ENCODE peak calls at places on chromosomes 11 and 22, in nine cellular contexts. One of them, this sample, is unnamed.

GRCh38 chr11:57407010-57407409 is 16.6 kb upstream of the PRG2 start:
- DNase-seq in RKO: no peak
- DNase-seq in Right ventricle myocardium inferior: no peak
- DNase-seq in activated naive CD8-positive, alpha-beta T cell treated with anti-CD3 and anti-CD28 coated beads, Interleukin-2, amount 50 U/mL, for 24 hours: no peak
- DNase-seq in GM03348: no peak
- DNase-seq in nucleus accumbens: no peak
- DNase-seq in stimulated activated CD4-positive, alpha-beta T cell treated with anti-CD3 and anti-CD28 coated beads, Interleukin-4, amount 100 ng/mL, for 48 hours: no peak
- DNase-seq in stimulated activated naive CD4-positive, alpha-beta T cell: no peak
- DNase-seq in posterior vena cava: peak
- DNase-seq in this sample: no peak

GRCh38 chr11:46273511-46274205 is 3.8 kb upstream of the CREB3L1 start:
- DNase-seq in stimulated activated naive CD4-positive, alpha-beta T cell: no peak
- DNase-seq in GM03348: peak
- DNase-seq in nucleus accumbens: no peak
- DNase-seq in posterior vena cava: peak
- DNase-seq in activated naive CD8-positive, alpha-beta T cell treated with anti-CD3 and anti-CD28 coated beads, Interleukin-2, amount 50 U/mL, for 24 hours: no peak
- DNase-seq in RKO: no peak
- DNase-seq in Right ventricle myocardium inferior: no peak
- DNase-seq in stimulated activated CD4-positive, alpha-beta T cell treated with anti-CD3 and anti-CD28 coated beads, Interleukin-4, amount 100 ng/mL, for 48 hours: no peak
- DNase-seq in this sample: no peak

GRCh38 chr11:61067782-61068181 is 34.5 kb upstream of the CD5 start:
- DNase-seq in stimulated activated CD4-positive, alpha-beta T cell treated with anti-CD3 and anti-CD28 coated beads, Interleukin-4, amount 100 ng/mL, for 48 hours: no peak
- DNase-seq in Right ventricle myocardium inferior: no peak
- DNase-seq in RKO: no peak
- DNase-seq in stimulated activated naive CD4-positive, alpha-beta T cell: no peak
- DNase-seq in activated naive CD8-positive, alpha-beta T cell treated with anti-CD3 and anti-CD28 coated beads, Interleukin-2, amount 50 U/mL, for 24 hours: peak
- DNase-seq in GM03348: no peak
- DNase-seq in nucleus accumbens: no peak
- DNase-seq in posterior vena cava: no peak
- DNase-seq in this sample: no peak

GRCh38 chr11:133966924-133967598 is 10.3 kb upstream of the IGSF9B start:
- DNase-seq in activated naive CD8-positive, alpha-beta T cell treated with anti-CD3 and anti-CD28 coated beads, Interleukin-2, amount 50 U/mL, for 24 hours: peak
- DNase-seq in stimulated activated CD4-positive, alpha-beta T cell treated with anti-CD3 and anti-CD28 coated beads, Interleukin-4, amount 100 ng/mL, for 48 hours: peak
- DNase-seq in RKO: no peak
- DNase-seq in posterior vena cava: no peak
- DNase-seq in nucleus accumbens: no peak
- DNase-seq in stimulated activated naive CD4-positive, alpha-beta T cell: peak
- DNase-seq in Right ventricle myocardium inferior: peak
- DNase-seq in GM03348: peak
- DNase-seq in this sample: no peak

GRCh38 chr22:50267591-50268390 is 2.4 kb downstream of the MAPK11 start:
- DNase-seq in GM03348: peak
- DNase-seq in posterior vena cava: no peak
- DNase-seq in activated naive CD8-positive, alpha-beta T cell treated with anti-CD3 and anti-CD28 coated beads, Interleukin-2, amount 50 U/mL, for 24 hours: peak
- DNase-seq in nucleus accumbens: no peak
- DNase-seq in RKO: no peak
- DNase-seq in stimulated activated naive CD4-positive, alpha-beta T cell: peak
- DNase-seq in stimulated activated CD4-positive, alpha-beta T cell treated with anti-CD3 and anti-CD28 coated beads, Interleukin-4, amount 100 ng/mL, for 48 hours: peak
- DNase-seq in Right ventricle myocardium inferior: no peak
- DNase-seq in this sample: no peak

GRCh38 chr11:65288706-65289536 is 25.7 kb upstream of the CDC42EP2 start:
- DNase-seq in posterior vena cava: no peak
- DNase-seq in GM03348: no peak
- DNase-seq in stimulated activated naive CD4-positive, alpha-beta T cell: no peak
- DNase-seq in Right ventricle myocardium inferior: peak
- DNase-seq in nucleus accumbens: no peak
- DNase-seq in stimulated activated CD4-positive, alpha-beta T cell treated with anti-CD3 and anti-CD28 coated beads, Interleukin-4, amount 100 ng/mL, for 48 hours: no peak
- DNase-seq in activated naive CD8-positive, alpha-beta T cell treated with anti-CD3 and anti-CD28 coated beads, Interleukin-2, amount 50 U/mL, for 24 hours: no peak
- DNase-seq in RKO: no peak
- DNase-seq in this sample: no peak

GRCh38 chr11:48170840-48171233 is 45.8 kb upstream of the OR4B1 start:
- DNase-seq in stimulated activated naive CD4-positive, alpha-beta T cell: no peak
- DNase-seq in stimulated activated CD4-positive, alpha-beta T cell treated with anti-CD3 and anti-CD28 coated beads, Interleukin-4, amount 100 ng/mL, for 48 hours: no peak
- DNase-seq in nucleus accumbens: no peak
- DNase-seq in RKO: no peak
- DNase-seq in GM03348: peak
- DNase-seq in Right ventricle myocardium inferior: no peak
- DNase-seq in posterior vena cava: no peak
- DNase-seq in activated naive CD8-positive, alpha-beta T cell treated with anti-CD3 and anti-CD28 coated beads, Interleukin-2, amount 50 U/mL, for 24 hours: no peak
- DNase-seq in this sample: no peak

GRCh38 chr22:47206185-47206584 is 443.7 kb downstream of the TBC1D22A start:
- DNase-seq in stimulated activated CD4-positive, alpha-beta T cell treated with anti-CD3 and anti-CD28 coated beads, Interleukin-4, amount 100 ng/mL, for 48 hours: no peak
- DNase-seq in stimulated activated naive CD4-positive, alpha-beta T cell: no peak
- DNase-seq in RKO: no peak
- DNase-seq in posterior vena cava: peak
- DNase-seq in nucleus accumbens: no peak
- DNase-seq in GM03348: no peak
- DNase-seq in Right ventricle myocardium inferior: no peak
- DNase-seq in activated naive CD8-positive, alpha-beta T cell treated with anti-CD3 and anti-CD28 coated beads, Interleukin-2, amount 50 U/mL, for 24 hours: no peak
- DNase-seq in this sample: no peak

GRCh38 chr11:128532571-128533091 is 54.7 kb downstream of the ETS1 start:
- DNase-seq in RKO: no peak
- DNase-seq in Right ventricle myocardium inferior: no peak
- DNase-seq in nucleus accumbens: no peak
- DNase-seq in posterior vena cava: no peak
- DNase-seq in stimulated activated CD4-positive, alpha-beta T cell treated with anti-CD3 and anti-CD28 coated beads, Interleukin-4, amount 100 ng/mL, for 48 hours: no peak
- DNase-seq in activated naive CD8-positive, alpha-beta T cell treated with anti-CD3 and anti-CD28 coated beads, Interleukin-2, amount 50 U/mL, for 24 hours: no peak
- DNase-seq in GM03348: no peak
- DNase-seq in stimulated activated naive CD4-positive, alpha-beta T cell: no peak
- DNase-seq in this sample: no peak

GRCh38 chr11:27158763-27159679 is 118.4 kb downstream of the BBOX1 start:
- DNase-seq in activated naive CD8-positive, alpha-beta T cell treated with anti-CD3 and anti-CD28 coated beads, Interleukin-2, amount 50 U/mL, for 24 hours: peak
- DNase-seq in GM03348: peak
- DNase-seq in Right ventricle myocardium inferior: no peak
- DNase-seq in nucleus accumbens: peak
- DNase-seq in stimulated activated naive CD4-positive, alpha-beta T cell: no peak
- DNase-seq in RKO: peak
- DNase-seq in posterior vena cava: no peak
- DNase-seq in stimulated activated CD4-positive, alpha-beta T cell treated with anti-CD3 and anti-CD28 coated beads, Interleukin-4, amount 100 ng/mL, for 48 hours: no peak
- DNase-seq in this sample: no peak

GRCh38 chr22:42895541-42895981 is 38.5 kb upstream of the ARFGAP3 start:
- DNase-seq in stimulated activated naive CD4-positive, alpha-beta T cell: no peak
- DNase-seq in RKO: no peak
- DNase-seq in posterior vena cava: no peak
- DNase-seq in Right ventricle myocardium inferior: no peak
- DNase-seq in activated naive CD8-positive, alpha-beta T cell treated with anti-CD3 and anti-CD28 coated beads, Interleukin-2, amount 50 U/mL, for 24 hours: no peak
- DNase-seq in GM03348: no peak
- DNase-seq in nucleus accumbens: no peak
- DNase-seq in stimulated activated CD4-positive, alpha-beta T cell treated with anti-CD3 and anti-CD28 coated beads, Interleukin-4, amount 100 ng/mL, for 48 hours: no peak
- DNase-seq in this sample: no peak

This sample was measured in mesenteric fat pad.